ENCODE peak calls at places on chromosome 10, in six cellular contexts. Z is colonic mucosa, J is pancreas, S is adrenal gland, Y is HepG2, X is cardiac fibroblast. T is an unnamed sample.

GRCh38 chr10:112435013-112435619 is 11.6 kb downstream of the ZDHHC6 start:
- DNase-seq in Z (no peak), J (no peak), S (no peak), Y (peak; percentile 52), X (peak; percentile 66), T (peak; percentile 65)

GRCh38 chr10:130065251-130065650 is 45.4 kb downstream of the C10orf143 start:
- DNase-seq in Z (no peak), J (no peak), S (no peak), Y (no peak), X (no peak), T (no peak)

GRCh38 chr10:127813290-127813689 is 76.3 kb downstream of the FOXI2 start:
- DNase-seq in Z (no peak), J (no peak), S (no peak), Y (no peak), X (peak; percentile 5), T (no peak)

GRCh38 chr10:2067015-2067414 is 329.7 kb upstream of the ADARB2 start:
- DNase-seq in Z (no peak), J (no peak), S (no peak), Y (no peak), X (no peak), T (no peak)

GRCh38 chr10:126391162-126391880 is 3.0 kb upstream of the ADAM12 start:
- DNase-seq in Z (no peak), J (no peak), S (no peak), Y (no peak), X (peak; percentile 55), T (peak; percentile 83)

GRCh38 chr10:103849880-103850571 is 5.3 kb downstream of the SH3PXD2A start:
- DNase-seq in Z (peak; percentile 35), J (no peak), S (no peak), Y (no peak), X (peak; percentile 95), T (peak; percentile 98)

GRCh38 chr10:78543749-78544446 is 510.2 kb downstream of the RPS24 start:
- DNase-seq in Z (peak; percentile 56), J (no peak), S (no peak), Y (peak; percentile 62), X (peak; percentile 51), T (peak; percentile 96)

GRCh38 chr10:71479831-71480230 is 83.1 kb downstream of the CDH23 start:
- DNase-seq in Z (no peak), J (no peak), S (no peak), Y (no peak), X (no peak), T (no peak)

GRCh38 chr10:27742195-27742925 is 3.3 kb downstream of the MKX start:
- DNase-seq in Z (peak; percentile 73), J (peak; percentile 93), S (peak; percentile 82), Y (peak; percentile 41), X (peak; percentile 76), T (peak; percentile 82)

GRCh38 chr10:129853236-129853946 is 110.7 kb downstream of the EBF3 start:
- DNase-seq in Z (no peak), J (peak; percentile 6), S (no peak), Y (peak; percentile 25), X (peak; percentile 45), T (peak; percentile 11)

GRCh38 chr10:35336921-35337741 is 822 bp downstream of the CCNY start:
- DNase-seq in Z (peak; percentile 45), J (peak; percentile 86), S (peak; percentile 51), Y (peak; percentile 16), X (peak; percentile 29), T (peak; percentile 27)

GRCh38 chr10:5746197-5746596 is 61.6 kb downstream of the TASOR2 start:
- DNase-seq in Z (no peak), J (no peak), S (no peak), Y (no peak), X (no peak), T (no peak)

GRCh38 chr10:311901-312665 is 176.8 kb downstream of the ZMYND11 start:
- DNase-seq in Z (no peak), J (no peak), S (no peak), Y (no peak), X (no peak), T (no peak)

GRCh38 chr10:77983384-77984341 is 45.7 kb downstream of the POLR3A start:
- DNase-seq in Z (no peak), J (no peak), S (no peak), Y (no peak), X (peak; percentile 68), T (peak; percentile 81)

GRCh38 chr10:127407551-127407950 is 141.6 kb upstream of the NPS start:
- DNase-seq in Z (no peak), J (no peak), S (no peak), Y (no peak), X (no peak), T (no peak)

GRCh38 chr10:7652121-7652520 is 14.6 kb downstream of the ITIH5 start:
- DNase-seq in Z (no peak), J (no peak), S (no peak), Y (no peak), X (no peak), T (no peak)

GRCh38 chr10:116665541-116666125 is 44.9 kb downstream of the PNLIPRP2 start:
- DNase-seq in Z (no peak), J (peak; percentile 73), S (peak; percentile 45), Y (peak; percentile 83), X (peak; percentile 5), T (peak; percentile 15)
- H3K4me3 ChIP-seq in Z (no peak overlapping the region), J (no peak overlapping the region), S (peak overlapping the region; percentile 11), Y (no peak overlapping the region), X (no peak overlapping the region), T (no peak overlapping the region)

DNA sequence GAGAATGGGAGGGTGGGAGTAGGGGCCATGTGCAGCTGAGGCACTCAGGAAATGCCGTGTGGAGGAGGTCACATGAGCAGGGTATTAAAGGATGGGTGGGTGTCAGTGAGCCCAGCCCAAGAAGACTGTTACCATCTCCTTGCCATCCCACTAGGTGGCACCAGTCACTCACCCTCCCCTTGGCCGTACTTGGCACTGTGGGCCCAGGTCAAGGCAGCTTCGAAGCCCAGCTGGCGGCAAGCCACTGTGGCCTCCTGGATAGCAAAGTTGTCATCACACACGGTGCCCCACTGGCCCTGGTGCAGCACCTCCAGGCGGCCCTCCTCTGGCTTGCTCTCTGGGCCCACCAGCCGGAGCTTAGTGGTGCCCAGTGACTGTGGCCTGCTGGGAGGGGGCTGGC is 5.4 kb downstream of the LOXL4 start:
- DNase-seq in Z (no peak), J (peak; percentile 81), S (peak; percentile 59), Y (no peak), X (peak; percentile 67), T (peak; percentile 55)
- TF ChIP-seq CTCF in Z (no peak), J (peak; percentile 13), S (peak; percentile 70), Y (peak; percentile 87), X (peak; percentile 66), T (peak; percentile 42)

GRCh38 chr10:124446830-124447740 is 2.8 kb downstream of the NKX1-2 start:
- DNase-seq in Z (no peak), J (no peak), S (no peak), Y (no peak), X (no peak), T (no peak)
- H3K4me3 ChIP-seq in Z (no peak overlapping the region), J (no peak overlapping the region), S (no peak overlapping the region), Y (no peak overlapping the region), X (no peak overlapping the region), T (no peak overlapping the region)

GRCh38 chr10:79610601-79611191 is at the start of gene SFTPA1:
- DNase-seq in Z (no peak), J (no peak), S (no peak), Y (no peak), X (no peak), T (no peak)

GRCh38 chr10:79605308-79605707 is 5.4 kb upstream of the SFTPA1 start:
- DNase-seq in Z (no peak), J (no peak), S (no peak), Y (no peak), X (no peak), T (no peak)

GRCh38 chr10:79604294-79604693 is 6.4 kb upstream of the SFTPA1 start:
- DNase-seq in Z (no peak), J (no peak), S (no peak), Y (no peak), X (no peak), T (no peak)

GRCh38 chr10:79602953-79603352 is 7.8 kb upstream of the SFTPA1 start:
- DNase-seq in Z (no peak), J (no peak), S (no peak), Y (no peak), X (no peak), T (no peak)

DNA sequence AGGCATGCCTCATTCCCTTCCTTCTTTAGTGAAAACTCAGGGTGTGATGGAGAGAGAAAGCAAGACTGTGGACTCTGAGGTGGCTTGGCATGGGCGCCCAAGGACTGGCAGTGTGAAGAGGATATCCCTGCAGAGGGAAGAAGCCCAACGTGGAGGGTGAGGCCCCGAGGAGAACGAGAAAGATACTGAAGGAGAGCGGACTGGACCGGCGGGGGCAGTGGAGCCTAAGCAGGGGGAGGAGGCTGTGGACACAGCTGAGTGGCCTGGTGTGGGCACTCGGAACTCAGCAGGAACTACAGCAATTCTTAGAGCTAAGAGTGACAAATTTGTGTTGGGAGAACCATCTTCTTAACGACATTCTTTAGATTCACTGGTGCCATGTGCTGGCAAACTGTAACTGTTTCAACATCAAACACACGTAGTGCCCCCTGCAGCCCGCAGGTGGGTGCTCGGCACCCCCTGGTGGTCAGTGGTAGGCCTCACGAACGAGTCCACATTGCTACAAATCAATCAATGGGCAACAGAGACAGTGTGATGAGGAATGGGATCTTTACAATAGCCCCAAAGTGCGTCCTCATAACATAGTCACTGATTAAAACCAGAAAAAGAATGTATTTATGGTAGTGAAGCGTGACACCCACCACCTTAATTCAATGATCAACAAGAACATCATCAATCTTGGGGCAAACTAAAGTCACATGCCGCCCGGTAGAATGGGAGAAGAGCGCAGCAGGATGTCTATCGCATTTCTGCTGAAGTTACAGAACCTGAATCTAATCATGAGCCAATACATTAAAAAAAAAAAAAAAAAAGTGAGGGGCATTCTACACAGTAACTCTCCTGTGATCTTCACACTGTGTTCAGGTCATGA is 2.0 kb upstream of the SFTPA1 start:
- DNase-seq in Z (peak; percentile 34), J (no peak), S (no peak), Y (peak; percentile 46), X (peak; percentile 24), T (peak; percentile 31)
- TF ChIP-seq CTCF in Z (peak; percentile 44), J (peak; percentile 73), S (peak; percentile 38), Y (peak; percentile 82), X (peak; percentile 69), T (peak; percentile 64)

DNA sequence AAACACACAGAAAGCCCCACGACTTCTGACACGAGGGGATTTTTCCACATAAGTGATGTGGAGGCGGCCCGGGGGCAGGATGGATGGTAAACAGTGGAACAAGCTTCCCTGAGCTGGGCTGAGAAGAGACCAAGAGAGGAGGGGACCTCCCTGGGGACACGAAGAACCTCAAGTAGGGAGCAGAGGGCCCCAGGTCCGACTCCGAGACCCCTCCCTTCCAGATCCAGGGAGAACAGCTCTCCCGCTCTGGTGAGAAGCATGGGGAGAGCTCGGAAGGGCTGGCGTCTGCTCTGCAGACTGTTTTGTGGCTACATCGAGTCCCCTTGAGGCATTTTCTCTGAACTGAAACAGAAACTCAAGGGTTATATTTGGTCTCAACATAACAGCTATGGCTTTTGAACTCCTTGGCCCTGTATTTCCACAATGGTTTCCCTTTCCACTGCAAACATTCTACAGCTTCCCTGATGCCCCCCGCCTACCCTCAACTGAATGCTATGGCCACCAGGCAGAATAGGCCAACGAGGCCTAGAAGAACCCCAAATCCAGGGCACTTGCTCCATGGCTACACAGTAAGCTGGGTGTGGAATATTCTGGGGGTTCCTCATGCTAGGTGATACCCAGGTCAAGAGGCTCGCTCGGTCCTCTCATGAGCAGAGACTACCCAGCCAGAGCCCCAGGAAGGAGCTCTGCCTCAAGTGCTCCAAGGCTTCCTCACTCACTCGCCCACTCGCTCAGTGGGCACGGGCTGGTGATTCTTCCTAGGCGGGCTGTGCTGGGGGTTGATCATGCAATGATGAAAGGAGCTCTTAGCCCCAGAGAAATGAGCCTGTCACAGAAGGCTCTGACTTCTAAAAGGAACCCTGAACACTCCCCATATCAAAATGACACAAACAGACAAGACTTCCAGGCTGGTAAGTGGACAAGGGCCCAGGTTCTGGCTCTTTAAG is 47.5 kb downstream of the FAM53B start:
- DNase-seq in Z (no peak), J (peak; percentile 26), S (no peak), Y (no peak), X (no peak), T (no peak)
- H3K4me3 ChIP-seq in Z (no peak overlapping the region), J (no peak overlapping the region), S (no peak overlapping the region), Y (no peak overlapping the region), X (no peak overlapping the region), T (no peak overlapping the region)

T was measured in fibroblast of mammary gland.